ENCODE peak calls at places on chromosomes 12 and 14, in nine cellular contexts. One of them, this sample, is unnamed.

GRCh38 chr12:81644503-81644902 is 114.6 kb downstream of the PPFIA2 start:
- DNase-seq in HS-27A: no peak
- DNase-seq in NCI-H1436: peak
- DNase-seq in stimulated activated CD8-positive, alpha-beta memory T cell treated with anti-CD3 and anti-CD28 coated beads, Interleukin-15, amount 100 ng/mL, for 24 hours: no peak
- DNase-seq in bronchial epithelial cell: peak
- DNase-seq in fibroblast of lung: peak
- DNase-seq in neural crest cell: no peak
- DNase-seq in DMS 273 treated with DMSO at 0.1 percent for 48 hours: no peak
- DNase-seq in GM10248: peak
- DNase-seq in this sample: peak

GRCh38 chr12:3132636-3133409 is 55.6 kb downstream of the TSPAN9 start:
- DNase-seq in DMS 273 treated with DMSO at 0.1 percent for 48 hours: no peak
- DNase-seq in GM10248: no peak
- DNase-seq in bronchial epithelial cell: no peak
- DNase-seq in NCI-H1436: no peak
- DNase-seq in fibroblast of lung: peak
- DNase-seq in HS-27A: peak
- DNase-seq in stimulated activated CD8-positive, alpha-beta memory T cell treated with anti-CD3 and anti-CD28 coated beads, Interleukin-15, amount 100 ng/mL, for 24 hours: no peak
- DNase-seq in neural crest cell: no peak
- DNase-seq in this sample: peak

GRCh38 chr14:36217732-36218131 is 41.2 kb upstream of the PTCSC3 start:
- DNase-seq in DMS 273 treated with DMSO at 0.1 percent for 48 hours: no peak
- DNase-seq in stimulated activated CD8-positive, alpha-beta memory T cell treated with anti-CD3 and anti-CD28 coated beads, Interleukin-15, amount 100 ng/mL, for 24 hours: no peak
- DNase-seq in fibroblast of lung: no peak
- DNase-seq in HS-27A: no peak
- DNase-seq in neural crest cell: no peak
- DNase-seq in GM10248: no peak
- DNase-seq in NCI-H1436: no peak
- DNase-seq in bronchial epithelial cell: peak
- DNase-seq in this sample: no peak

GRCh38 chr14:93059917-93060545 is 55.7 kb downstream of the ITPK1 start:
- DNase-seq in HS-27A: no peak
- DNase-seq in neural crest cell: no peak
- DNase-seq in GM10248: no peak
- DNase-seq in DMS 273 treated with DMSO at 0.1 percent for 48 hours: no peak
- DNase-seq in fibroblast of lung: no peak
- DNase-seq in stimulated activated CD8-positive, alpha-beta memory T cell treated with anti-CD3 and anti-CD28 coated beads, Interleukin-15, amount 100 ng/mL, for 24 hours: no peak
- DNase-seq in bronchial epithelial cell: peak
- DNase-seq in NCI-H1436: no peak
- DNase-seq in this sample: no peak

GRCh38 chr14:104931771-104932675 is 7.3 kb downstream of the PLD4 start:
- DNase-seq in DMS 273 treated with DMSO at 0.1 percent for 48 hours: no peak
- DNase-seq in neural crest cell: no peak
- DNase-seq in fibroblast of lung: no peak
- DNase-seq in NCI-H1436: no peak
- DNase-seq in HS-27A: no peak
- DNase-seq in GM10248: peak
- DNase-seq in stimulated activated CD8-positive, alpha-beta memory T cell treated with anti-CD3 and anti-CD28 coated beads, Interleukin-15, amount 100 ng/mL, for 24 hours: no peak
- DNase-seq in bronchial epithelial cell: no peak
- DNase-seq in this sample: no peak

GRCh38 chr12:130281157-130281799 is 56.4 kb upstream of the PIWIL1 start:
- DNase-seq in stimulated activated CD8-positive, alpha-beta memory T cell treated with anti-CD3 and anti-CD28 coated beads, Interleukin-15, amount 100 ng/mL, for 24 hours: peak
- DNase-seq in NCI-H1436: no peak
- DNase-seq in DMS 273 treated with DMSO at 0.1 percent for 48 hours: peak
- DNase-seq in HS-27A: no peak
- DNase-seq in GM10248: peak
- DNase-seq in fibroblast of lung: no peak
- DNase-seq in bronchial epithelial cell: no peak
- DNase-seq in neural crest cell: peak
- DNase-seq in this sample: no peak

GRCh38 chr12:32248594-32249140 is 142.0 kb downstream of the BICD1 start:
- DNase-seq in fibroblast of lung: no peak
- DNase-seq in stimulated activated CD8-positive, alpha-beta memory T cell treated with anti-CD3 and anti-CD28 coated beads, Interleukin-15, amount 100 ng/mL, for 24 hours: no peak
- DNase-seq in DMS 273 treated with DMSO at 0.1 percent for 48 hours: no peak
- DNase-seq in bronchial epithelial cell: peak
- DNase-seq in GM10248: no peak
- DNase-seq in neural crest cell: no peak
- DNase-seq in HS-27A: no peak
- DNase-seq in NCI-H1436: no peak
- DNase-seq in this sample: no peak

GRCh38 chr12:81500788-81501187 is 258.4 kb downstream of the PPFIA2 start:
- DNase-seq in NCI-H1436: no peak
- DNase-seq in GM10248: no peak
- DNase-seq in DMS 273 treated with DMSO at 0.1 percent for 48 hours: no peak
- DNase-seq in bronchial epithelial cell: no peak
- DNase-seq in neural crest cell: no peak
- DNase-seq in stimulated activated CD8-positive, alpha-beta memory T cell treated with anti-CD3 and anti-CD28 coated beads, Interleukin-15, amount 100 ng/mL, for 24 hours: no peak
- DNase-seq in fibroblast of lung: no peak
- DNase-seq in HS-27A: no peak
- DNase-seq in this sample: no peak

GRCh38 chr14:35121026-35121886 is 534 bp downstream of the PPP2R3C start:
- DNase-seq in fibroblast of lung: peak
- DNase-seq in HS-27A: peak
- DNase-seq in GM10248: no peak
- DNase-seq in NCI-H1436: no peak
- DNase-seq in neural crest cell: no peak
- DNase-seq in DMS 273 treated with DMSO at 0.1 percent for 48 hours: no peak
- DNase-seq in bronchial epithelial cell: no peak
- DNase-seq in stimulated activated CD8-positive, alpha-beta memory T cell treated with anti-CD3 and anti-CD28 coated beads, Interleukin-15, amount 100 ng/mL, for 24 hours: no peak
- DNase-seq in this sample: no peak

GRCh38 chr12:88810806-88811205 is 230.5 kb upstream of the KITLG start:
- DNase-seq in NCI-H1436: no peak
- DNase-seq in GM10248: no peak
- DNase-seq in DMS 273 treated with DMSO at 0.1 percent for 48 hours: no peak
- DNase-seq in fibroblast of lung: no peak
- DNase-seq in stimulated activated CD8-positive, alpha-beta memory T cell treated with anti-CD3 and anti-CD28 coated beads, Interleukin-15, amount 100 ng/mL, for 24 hours: no peak
- DNase-seq in neural crest cell: no peak
- DNase-seq in bronchial epithelial cell: no peak
- DNase-seq in HS-27A: no peak
- DNase-seq in this sample: peak

GRCh38 chr14:98571104-98571503 is 700.9 kb downstream of the BCL11B start:
- DNase-seq in DMS 273 treated with DMSO at 0.1 percent for 48 hours: no peak
- DNase-seq in bronchial epithelial cell: no peak
- DNase-seq in HS-27A: no peak
- DNase-seq in NCI-H1436: no peak
- DNase-seq in stimulated activated CD8-positive, alpha-beta memory T cell treated with anti-CD3 and anti-CD28 coated beads, Interleukin-15, amount 100 ng/mL, for 24 hours: no peak
- DNase-seq in GM10248: no peak
- DNase-seq in fibroblast of lung: no peak
- DNase-seq in neural crest cell: no peak
- DNase-seq in this sample: no peak

GRCh38 chr12:81257952-81258551 is 180.2 kb downstream of the ACSS3 start:
- DNase-seq in neural crest cell: no peak
- DNase-seq in stimulated activated CD8-positive, alpha-beta memory T cell treated with anti-CD3 and anti-CD28 coated beads, Interleukin-15, amount 100 ng/mL, for 24 hours: no peak
- DNase-seq in DMS 273 treated with DMSO at 0.1 percent for 48 hours: no peak
- DNase-seq in bronchial epithelial cell: peak
- DNase-seq in HS-27A: peak
- DNase-seq in NCI-H1436: peak
- DNase-seq in GM10248: no peak
- DNase-seq in fibroblast of lung: peak
- DNase-seq in this sample: peak

GRCh38 chr12:3980504-3981272 is 107.5 kb upstream of the PARP11 start:
- DNase-seq in stimulated activated CD8-positive, alpha-beta memory T cell treated with anti-CD3 and anti-CD28 coated beads, Interleukin-15, amount 100 ng/mL, for 24 hours: no peak
- DNase-seq in DMS 273 treated with DMSO at 0.1 percent for 48 hours: no peak
- DNase-seq in NCI-H1436: no peak
- DNase-seq in bronchial epithelial cell: peak
- DNase-seq in neural crest cell: no peak
- DNase-seq in HS-27A: no peak
- DNase-seq in GM10248: no peak
- DNase-seq in fibroblast of lung: no peak
- DNase-seq in this sample: no peak

GRCh38 chr12:48029401-48029770 is 25.1 kb upstream of the COL2A1 start:
- DNase-seq in GM10248: no peak
- DNase-seq in DMS 273 treated with DMSO at 0.1 percent for 48 hours: no peak
- DNase-seq in stimulated activated CD8-positive, alpha-beta memory T cell treated with anti-CD3 and anti-CD28 coated beads, Interleukin-15, amount 100 ng/mL, for 24 hours: no peak
- DNase-seq in bronchial epithelial cell: no peak
- DNase-seq in fibroblast of lung: no peak
- DNase-seq in HS-27A: no peak
- DNase-seq in neural crest cell: no peak
- DNase-seq in NCI-H1436: no peak
- DNase-seq in this sample: no peak

GRCh38 chr12:63918788-63919300 is 74.3 kb downstream of the SRGAP1 start:
- DNase-seq in neural crest cell: no peak
- DNase-seq in fibroblast of lung: peak
- DNase-seq in bronchial epithelial cell: peak
- DNase-seq in DMS 273 treated with DMSO at 0.1 percent for 48 hours: no peak
- DNase-seq in HS-27A: peak
- DNase-seq in stimulated activated CD8-positive, alpha-beta memory T cell treated with anti-CD3 and anti-CD28 coated beads, Interleukin-15, amount 100 ng/mL, for 24 hours: no peak
- DNase-seq in NCI-H1436: no peak
- DNase-seq in GM10248: no peak
- DNase-seq in this sample: peak

GRCh38 chr14:100755649-100756048 is 29.0 kb downstream of the DLK1 start:
- DNase-seq in fibroblast of lung: peak
- DNase-seq in neural crest cell: no peak
- DNase-seq in stimulated activated CD8-positive, alpha-beta memory T cell treated with anti-CD3 and anti-CD28 coated beads, Interleukin-15, amount 100 ng/mL, for 24 hours: no peak
- DNase-seq in GM10248: no peak
- DNase-seq in NCI-H1436: no peak
- DNase-seq in bronchial epithelial cell: peak
- DNase-seq in DMS 273 treated with DMSO at 0.1 percent for 48 hours: no peak
- DNase-seq in HS-27A: no peak
- DNase-seq in this sample: peak

GRCh38 chr12:108327621-108328371 is 11.3 kb downstream of the CMKLR1 start:
- DNase-seq in bronchial epithelial cell: no peak
- DNase-seq in HS-27A: no peak
- DNase-seq in DMS 273 treated with DMSO at 0.1 percent for 48 hours: no peak
- DNase-seq in GM10248: no peak
- DNase-seq in fibroblast of lung: no peak
- DNase-seq in stimulated activated CD8-positive, alpha-beta memory T cell treated with anti-CD3 and anti-CD28 coated beads, Interleukin-15, amount 100 ng/mL, for 24 hours: no peak
- DNase-seq in NCI-H1436: no peak
- DNase-seq in neural crest cell: no peak
- DNase-seq in this sample: no peak

GRCh38 chr12:19546611-19547162 is 107.4 kb downstream of the AEBP2 start:
- DNase-seq in stimulated activated CD8-positive, alpha-beta memory T cell treated with anti-CD3 and anti-CD28 coated beads, Interleukin-15, amount 100 ng/mL, for 24 hours: no peak
- DNase-seq in HS-27A: no peak
- DNase-seq in neural crest cell: no peak
- DNase-seq in DMS 273 treated with DMSO at 0.1 percent for 48 hours: no peak
- DNase-seq in bronchial epithelial cell: peak
- DNase-seq in fibroblast of lung: peak
- DNase-seq in GM10248: no peak
- DNase-seq in NCI-H1436: no peak
- DNase-seq in this sample: peak

GRCh38 chr14:91417134-91417982 is at the start of gene CCDC88C:
- DNase-seq in GM10248: peak
- DNase-seq in neural crest cell: peak
- DNase-seq in stimulated activated CD8-positive, alpha-beta memory T cell treated with anti-CD3 and anti-CD28 coated beads, Interleukin-15, amount 100 ng/mL, for 24 hours: no peak
- DNase-seq in HS-27A: peak
- DNase-seq in DMS 273 treated with DMSO at 0.1 percent for 48 hours: no peak
- DNase-seq in NCI-H1436: peak
- DNase-seq in fibroblast of lung: no peak
- DNase-seq in bronchial epithelial cell: peak
- DNase-seq in this sample: no peak

GRCh38 chr14:94098359-94098758 is 12.2 kb upstream of the IFI27 start:
- DNase-seq in NCI-H1436: no peak
- DNase-seq in bronchial epithelial cell: no peak
- DNase-seq in neural crest cell: no peak
- DNase-seq in DMS 273 treated with DMSO at 0.1 percent for 48 hours: no peak
- DNase-seq in GM10248: no peak
- DNase-seq in stimulated activated CD8-positive, alpha-beta memory T cell treated with anti-CD3 and anti-CD28 coated beads, Interleukin-15, amount 100 ng/mL, for 24 hours: no peak
- DNase-seq in HS-27A: no peak
- DNase-seq in fibroblast of lung: peak
- DNase-seq in this sample: no peak

GRCh38 chr12:121709478-121709890 is 3.1 kb upstream of the TMEM120B start:
- DNase-seq in NCI-H1436: no peak
- DNase-seq in bronchial epithelial cell: peak
- DNase-seq in fibroblast of lung: peak
- DNase-seq in HS-27A: no peak
- DNase-seq in neural crest cell: no peak
- DNase-seq in GM10248: no peak
- DNase-seq in stimulated activated CD8-positive, alpha-beta memory T cell treated with anti-CD3 and anti-CD28 coated beads, Interleukin-15, amount 100 ng/mL, for 24 hours: no peak
- DNase-seq in DMS 273 treated with DMSO at 0.1 percent for 48 hours: no peak
- DNase-seq in this sample: peak

GRCh38 chr12:111048991-111049390 is 128.6 kb upstream of the MYL2 start:
- DNase-seq in HS-27A: no peak
- DNase-seq in bronchial epithelial cell: no peak
- DNase-seq in stimulated activated CD8-positive, alpha-beta memory T cell treated with anti-CD3 and anti-CD28 coated beads, Interleukin-15, amount 100 ng/mL, for 24 hours: no peak
- DNase-seq in NCI-H1436: no peak
- DNase-seq in DMS 273 treated with DMSO at 0.1 percent for 48 hours: no peak
- DNase-seq in GM10248: no peak
- DNase-seq in fibroblast of lung: no peak
- DNase-seq in neural crest cell: no peak
- DNase-seq in this sample: no peak

GRCh38 chr12:68477256-68477655 is 133.4 kb upstream of the RAP1B start:
- DNase-seq in DMS 273 treated with DMSO at 0.1 percent for 48 hours: no peak
- DNase-seq in NCI-H1436: no peak
- DNase-seq in HS-27A: no peak
- DNase-seq in fibroblast of lung: no peak
- DNase-seq in GM10248: no peak
- DNase-seq in bronchial epithelial cell: peak
- DNase-seq in neural crest cell: no peak
- DNase-seq in stimulated activated CD8-positive, alpha-beta memory T cell treated with anti-CD3 and anti-CD28 coated beads, Interleukin-15, amount 100 ng/mL, for 24 hours: no peak
- DNase-seq in this sample: no peak

GRCh38 chr14:33567736-33568124 is 383.1 kb downstream of the EGLN3 start:
- DNase-seq in fibroblast of lung: peak
- DNase-seq in NCI-H1436: no peak
- DNase-seq in HS-27A: no peak
- DNase-seq in neural crest cell: no peak
- DNase-seq in stimulated activated CD8-positive, alpha-beta memory T cell treated with anti-CD3 and anti-CD28 coated beads, Interleukin-15, amount 100 ng/mL, for 24 hours: no peak
- DNase-seq in bronchial epithelial cell: peak
- DNase-seq in DMS 273 treated with DMSO at 0.1 percent for 48 hours: no peak
- DNase-seq in GM10248: no peak
- DNase-seq in this sample: no peak

GRCh38 chr14:52013984-52014600 is 24.7 kb downstream of the RTRAF start:
- DNase-seq in neural crest cell: peak
- DNase-seq in fibroblast of lung: no peak
- DNase-seq in bronchial epithelial cell: no peak
- DNase-seq in DMS 273 treated with DMSO at 0.1 percent for 48 hours: no peak
- DNase-seq in NCI-H1436: no peak
- DNase-seq in stimulated activated CD8-positive, alpha-beta memory T cell treated with anti-CD3 and anti-CD28 coated beads, Interleukin-15, amount 100 ng/mL, for 24 hours: no peak
- DNase-seq in HS-27A: no peak
- DNase-seq in GM10248: no peak
- DNase-seq in this sample: no peak

GRCh38 chr12:29519585-29520182 is 22.2 kb upstream of the OVCH1 start:
- DNase-seq in fibroblast of lung: peak
- DNase-seq in NCI-H1436: peak
- DNase-seq in GM10248: peak
- DNase-seq in HS-27A: peak
- DNase-seq in neural crest cell: peak
- DNase-seq in stimulated activated CD8-positive, alpha-beta memory T cell treated with anti-CD3 and anti-CD28 coated beads, Interleukin-15, amount 100 ng/mL, for 24 hours: no peak
- DNase-seq in DMS 273 treated with DMSO at 0.1 percent for 48 hours: peak
- DNase-seq in bronchial epithelial cell: peak
- DNase-seq in this sample: peak

GRCh38 chr14:33580221-33580749 is 370.6 kb downstream of the EGLN3 start:
- DNase-seq in fibroblast of lung: no peak
- DNase-seq in bronchial epithelial cell: no peak
- DNase-seq in DMS 273 treated with DMSO at 0.1 percent for 48 hours: no peak
- DNase-seq in GM10248: no peak
- DNase-seq in neural crest cell: no peak
- DNase-seq in HS-27A: no peak
- DNase-seq in NCI-H1436: no peak
- DNase-seq in stimulated activated CD8-positive, alpha-beta memory T cell treated with anti-CD3 and anti-CD28 coated beads, Interleukin-15, amount 100 ng/mL, for 24 hours: no peak
- DNase-seq in this sample: no peak

GRCh38 chr12:132094269-132094891 is 49.7 kb downstream of the DDX51 start:
- DNase-seq in DMS 273 treated with DMSO at 0.1 percent for 48 hours: no peak
- DNase-seq in fibroblast of lung: no peak
- DNase-seq in neural crest cell: no peak
- DNase-seq in stimulated activated CD8-positive, alpha-beta memory T cell treated with anti-CD3 and anti-CD28 coated beads, Interleukin-15, amount 100 ng/mL, for 24 hours: no peak
- DNase-seq in HS-27A: no peak
- DNase-seq in bronchial epithelial cell: no peak
- DNase-seq in GM10248: no peak
- DNase-seq in NCI-H1436: no peak
- DNase-seq in this sample: no peak

GRCh38 chr14:98290596-98290995 is 981.4 kb downstream of the BCL11B start:
- DNase-seq in HS-27A: no peak
- DNase-seq in stimulated activated CD8-positive, alpha-beta memory T cell treated with anti-CD3 and anti-CD28 coated beads, Interleukin-15, amount 100 ng/mL, for 24 hours: no peak
- DNase-seq in DMS 273 treated with DMSO at 0.1 percent for 48 hours: no peak
- DNase-seq in bronchial epithelial cell: peak
- DNase-seq in fibroblast of lung: no peak
- DNase-seq in GM10248: no peak
- DNase-seq in NCI-H1436: no peak
- DNase-seq in neural crest cell: no peak
- DNase-seq in this sample: no peak

GRCh38 chr12:48882325-48882687 is 16.6 kb upstream of the RND1 start:
- DNase-seq in bronchial epithelial cell: peak
- DNase-seq in HS-27A: no peak
- DNase-seq in stimulated activated CD8-positive, alpha-beta memory T cell treated with anti-CD3 and anti-CD28 coated beads, Interleukin-15, amount 100 ng/mL, for 24 hours: no peak
- DNase-seq in GM10248: no peak
- DNase-seq in neural crest cell: no peak
- DNase-seq in NCI-H1436: no peak
- DNase-seq in DMS 273 treated with DMSO at 0.1 percent for 48 hours: no peak
- DNase-seq in fibroblast of lung: no peak
- DNase-seq in this sample: no peak

GRCh38 chr14:96090441-96091148 is 51.4 kb downstream of the C14orf132 start:
- DNase-seq in neural crest cell: no peak
- DNase-seq in bronchial epithelial cell: no peak
- DNase-seq in stimulated activated CD8-positive, alpha-beta memory T cell treated with anti-CD3 and anti-CD28 coated beads, Interleukin-15, amount 100 ng/mL, for 24 hours: no peak
- DNase-seq in HS-27A: no peak
- DNase-seq in fibroblast of lung: peak
- DNase-seq in GM10248: no peak
- DNase-seq in NCI-H1436: peak
- DNase-seq in DMS 273 treated with DMSO at 0.1 percent for 48 hours: peak
- DNase-seq in this sample: peak